ENCODE peak calls at places on chromosomes 7 and 10, in six cellular contexts. C, W, U, M, Y and J are unnamed samples.
A peak's percentile ranks its signal among the peaks of the same experiment; 100 is the strongest.

GRCh38 chr10:49076319-49076718 is 39.0 kb downstream of the VSTM4 start:
- DNase-seq in C (no peak), W (no peak), U (no peak), M (no peak), Y (no peak), J (no peak)

GRCh38 chr7:135490783-135491182 is 19.1 kb downstream of the CNOT4 start:
- DNase-seq in C (no peak), W (no peak), U (no peak), M (no peak), Y (no peak), J (no peak)

GRCh38 chr7:68828575-68828974 is 769.7 kb upstream of the AUTS2 start:
- DNase-seq in C (no peak), W (no peak), U (no peak), M (no peak), Y (no peak), J (no peak)

GRCh38 chr7:75983471-75984129 is 10.8 kb downstream of the TMEM120A start:
- DNase-seq in C (peak; percentile 33), W (no peak), U (no peak), M (no peak), Y (no peak), J (no peak)

GRCh38 chr10:106506509-106507265 is 657.8 kb downstream of the SORCS1 start:
- DNase-seq in C (no peak), W (no peak), U (no peak), M (no peak), Y (no peak), J (peak; percentile 36)

GRCh38 chr7:41384418-41384817 is 318.5 kb downstream of the INHBA start:
- DNase-seq in C (no peak), W (no peak), U (no peak), M (no peak), Y (no peak), J (no peak)

GRCh38 chr7:75867390-75867717 is 11.5 kb upstream of the RHBDD2 start:
- DNase-seq in C (no peak), W (no peak), U (no peak), M (no peak), Y (no peak), J (no peak)

GRCh38 chr7:20260219-20260618 is 43.0 kb upstream of the MACC1 start:
- DNase-seq in C (peak; percentile 23), W (no peak), U (no peak), M (no peak), Y (no peak), J (no peak)

GRCh38 chr7:151244156-151244870 is 4.2 kb downstream of the SMARCD3 start:
- DNase-seq in C (no peak), W (peak; percentile 74), U (peak; percentile 81), M (peak; percentile 66), Y (peak; percentile 69), J (no peak)

GRCh38 chr10:23293145-23293724 is 51.4 kb downstream of the C10orf67 start:
- DNase-seq in C (no peak), W (peak; percentile 58), U (peak; percentile 50), M (peak; percentile 50), Y (peak; percentile 69), J (peak; percentile 24)

GRCh38 chr7:47503283-47503682 is 78.6 kb downstream of the TNS3 start:
- DNase-seq in C (no peak), W (no peak), U (no peak), M (no peak), Y (no peak), J (peak; percentile 76)